ENCODE peak calls at places on chromosome 17, in four cellular contexts. P, I, L and H are unnamed samples.

GRCh38 chr17:62064029-62064790 is 868 bp downstream of the MED13 start:
- DNase-seq in P (no peak), I (no peak), L (no peak), H (no peak)

GRCh38 chr17:57552114-57552601 is 192.9 kb downstream of the CCDC182 start:
- DNase-seq in P (peak), I (peak), L (peak), H (no peak)

GRCh38 chr17:41082565-41083136 is 1.3 kb upstream of the KRTAP4-7 start:
- DNase-seq in P (no peak), I (no peak), L (peak), H (no peak)

GRCh38 chr17:76820039-76820438 is 48.2 kb upstream of the MGAT5B start:
- DNase-seq in P (no peak), I (no peak), L (no peak), H (no peak)

GRCh38 chr17:69967910-69968411 is 107.1 kb upstream of the KCNJ16 start:
- DNase-seq in P (no peak), I (no peak), L (peak), H (no peak)

GRCh38 chr17:17757391-17757791 is 76.1 kb downstream of the RAI1 start:
- DNase-seq in P (no peak), I (no peak), L (no peak), H (no peak)

GRCh38 chr17:76529643-76530488 is 7.6 kb downstream of the CYGB start:
- DNase-seq in P (peak), I (no peak), L (peak), H (no peak)

GRCh38 chr17:53119773-53120172 is 703.0 kb upstream of the KIF2B start:
- DNase-seq in P (no peak), I (no peak), L (no peak), H (no peak)

GRCh38 chr17:28033972-28034714 is 8.3 kb upstream of the NLK start:
- DNase-seq in P (no peak), I (no peak), L (peak), H (peak)

GRCh38 chr17:72693147-72693878 is 399.2 kb downstream of the SLC39A11 start:
- DNase-seq in P (no peak), I (no peak), L (peak), H (no peak)

GRCh38 chr17:56636276-56636675 is 42.8 kb downstream of the NOG start:
- DNase-seq in P (no peak), I (no peak), L (peak), H (no peak)

GRCh38 chr17:76388966-76389888 is 4.8 kb downstream of the SPHK1 start:
- DNase-seq in P (no peak), I (no peak), L (no peak), H (no peak)